ENCODE peak calls at places on chromosomes 5 and 9, in six cellular contexts. R, G, P, U, Z and E are unnamed samples.

GRCh38 chr9:110744753-110745522 is 76.3 kb downstream of the MUSK start:
- DNase-seq in R (no peak), G (no peak), P (peak), U (no peak), Z (no peak), E (peak)

GRCh38 chr9:89808801-89809200 is 204.0 kb downstream of the GADD45G start:
- DNase-seq in R (no peak), G (no peak), P (peak), U (no peak), Z (no peak), E (no peak)

GRCh38 chr5:133340002-133340755 is 272.2 kb downstream of the FSTL4 start:
- DNase-seq in R (no peak), G (no peak), P (no peak), U (no peak), Z (no peak), E (no peak)

GRCh38 chr5:177310757-177311173 is 933 bp downstream of the MXD3 start:
- DNase-seq in R (peak), G (no peak), P (peak), U (no peak), Z (no peak), E (no peak)

GRCh38 chr5:55679556-55679955 is 32.6 kb downstream of the SLC38A9 start:
- DNase-seq in R (no peak), G (no peak), P (no peak), U (no peak), Z (no peak), E (no peak)

GRCh38 chr5:1380011-1380817 is 35.3 kb upstream of the CLPTM1L start:
- DNase-seq in R (peak), G (no peak), P (peak), U (peak), Z (peak), E (peak)

GRCh38 chr5:173781826-173782670 is 106.1 kb upstream of the CPEB4 start:
- DNase-seq in R (peak), G (no peak), P (peak), U (peak), Z (no peak), E (peak)

GRCh38 chr5:97998946-97999345 is 774.5 kb upstream of the RGMB start:
- DNase-seq in R (no peak), G (no peak), P (no peak), U (no peak), Z (no peak), E (no peak)

GRCh38 chr5:141785667-141786066 is 92.5 kb downstream of the PCDH1 start:
- DNase-seq in R (no peak), G (no peak), P (no peak), U (no peak), Z (no peak), E (no peak)

GRCh38 chr5:77292026-77292757 is 81.7 kb downstream of the PDE8B start:
- DNase-seq in R (no peak), G (no peak), P (no peak), U (no peak), Z (no peak), E (no peak)

GRCh38 chr9:136974834-136975535 is 2.3 kb upstream of the PTGDS start:
- DNase-seq in R (no peak), G (no peak), P (no peak), U (no peak), Z (no peak), E (peak)

GRCh38 chr5:61970218-61970617 is 335.8 kb upstream of the KIF2A start:
- DNase-seq in R (no peak), G (no peak), P (no peak), U (no peak), Z (no peak), E (no peak)

GRCh38 chr5:72314571-72315172 is 5.4 kb downstream of the MRPS27 start:
- DNase-seq in R (peak), G (no peak), P (peak), U (no peak), Z (no peak), E (peak)

GRCh38 chr5:132586063-132586462 is 29.3 kb downstream of the RAD50 start:
- DNase-seq in R (no peak), G (no peak), P (no peak), U (no peak), Z (no peak), E (no peak)

GRCh38 chr9:3931996-3932906 is 367.6 kb downstream of the GLIS3 start:
- DNase-seq in R (no peak), G (no peak), P (no peak), U (no peak), Z (no peak), E (no peak)

GRCh38 chr5:78360674-78361225 is 333 bp downstream of the SCAMP1 start:
- DNase-seq in R (no peak), G (peak), P (peak), U (peak), Z (no peak), E (peak)

GRCh38 chr5:88883059-88883565 is at the start of gene MEF2C:
- DNase-seq in R (no peak), G (peak), P (peak), U (no peak), Z (peak), E (peak)

GRCh38 chr9:99398241-99398640 is 176.2 kb downstream of the SEC61B start:
- DNase-seq in R (peak), G (no peak), P (no peak), U (no peak), Z (no peak), E (no peak)

GRCh38 chr5:171295299-171295698 is 13.7 kb upstream of the TLX3 start:
- DNase-seq in R (no peak), G (no peak), P (peak), U (no peak), Z (no peak), E (no peak)

GRCh38 chr9:101487443-101487855 is 46.2 kb upstream of the RNF20 start:
- DNase-seq in R (no peak), G (no peak), P (peak), U (no peak), Z (no peak), E (no peak)

GRCh38 chr5:60334281-60334713 is 365.7 kb downstream of the DEPDC1B start:
- DNase-seq in R (no peak), G (no peak), P (no peak), U (no peak), Z (no peak), E (no peak)